ENCODE peak calls at places on chromosomes 16 and 17, in six cellular contexts. X, D, K, W, V and Z are unnamed samples.
A peak's percentile ranks its signal among the peaks of the same experiment; 100 is the strongest.

GRCh38 chr16:17224859-17225258 is 245.9 kb downstream of the XYLT1 start:
- DNase-seq in D (peak; percentile 69), W (no peak), X (no peak), V (no peak), K (peak; percentile 8), Z (peak; percentile 45)

GRCh38 chr16:81641403-81642106 is 137.5 kb upstream of the PLCG2 start:
- DNase-seq in K (no peak), X (no peak), V (no peak), D (no peak), W (no peak), Z (no peak)

GRCh38 chr16:83799336-83799735 is 8.4 kb upstream of the HSBP1 start:
- DNase-seq in D (no peak), W (no peak), K (no peak), V (no peak), X (no peak), Z (no peak)

GRCh38 chr16:81061307-81061640 is 15.8 kb downstream of the C16orf46 start:
- DNase-seq in D (no peak), W (no peak), K (no peak), X (no peak), V (no peak), Z (no peak)

GRCh38 chr17:56727876-56728617 is 105.7 kb downstream of the C17orf67 start:
- DNase-seq in D (no peak), W (no peak), X (no peak), K (no peak), V (no peak), Z (no peak)

GRCh38 chr16:8323153-8323552 is 267.2 kb downstream of the TMEM114 start:
- DNase-seq in W (no peak), K (no peak), V (no peak), X (no peak), D (no peak), Z (no peak)

GRCh38 chr17:77375526-77375916 is 234.8 kb downstream of the SEC14L1 start:
- DNase-seq in W (no peak), D (no peak), V (no peak), X (no peak), K (no peak), Z (no peak)

GRCh38 chr17:78723001-78723796 is 58.9 kb downstream of the CYTH1 start:
- DNase-seq in K (no peak), V (no peak), D (peak; percentile 41), X (no peak), W (no peak), Z (peak; percentile 61)

GRCh38 chr16:47424846-47425245 is 36.0 kb downstream of the ITFG1 start:
- DNase-seq in K (no peak), D (no peak), X (no peak), W (no peak), V (no peak), Z (peak; percentile 78)

GRCh38 chr17:39462644-39463375 is 1.5 kb downstream of the CDK12 start:
- DNase-seq in V (no peak), X (no peak), D (no peak), W (no peak), K (no peak), Z (no peak)

GRCh38 chr16:49048557-49048956 is 233.1 kb downstream of the CBLN1 start:
- DNase-seq in V (no peak), X (no peak), K (no peak), D (peak; percentile 13), W (no peak), Z (no peak)

GRCh38 chr17:79439493-79439892 is 171.4 kb downstream of the RBFOX3 start:
- DNase-seq in K (no peak), D (no peak), X (no peak), V (no peak), W (no peak), Z (no peak)

GRCh38 chr17:61291457-61292311 is 108.0 kb upstream of the TBX2 start:
- DNase-seq in W (no peak), D (peak; percentile 40), K (no peak), X (no peak), V (no peak), Z (no peak)

GRCh38 chr16:13018026-13018425 is 116.6 kb downstream of the SHISA9 start:
- DNase-seq in K (no peak), D (no peak), X (no peak), W (no peak), V (no peak), Z (no peak)

GRCh38 chr16:6957676-6958075 is 375.0 kb upstream of the RBFOX1 start:
- DNase-seq in V (no peak), X (no peak), D (no peak), K (no peak), W (no peak), Z (no peak)

GRCh38 chr17:71438631-71439146 is 682.1 kb upstream of the SOX9 start:
- DNase-seq in V (no peak), D (peak; percentile 76), W (no peak), K (no peak), X (no peak), Z (peak; percentile 86)

GRCh38 chr17:42163696-42164407 is 9.1 kb upstream of the RAB5C start:
- DNase-seq in W (no peak), V (no peak), K (no peak), X (no peak), D (no peak), Z (no peak)

GRCh38 chr16:7236824-7237410 is 95.7 kb upstream of the RBFOX1 start:
- DNase-seq in D (no peak), V (no peak), K (no peak), X (no peak), W (no peak), Z (no peak)

GRCh38 chr16:56677474-56677873 is 4.8 kb upstream of the MT1X start:
- DNase-seq in W (no peak), V (no peak), X (no peak), K (no peak), D (no peak), Z (no peak)

GRCh38 chr16:68548947-68549346 is 9.9 kb downstream of the ZFP90 start:
- DNase-seq in D (no peak), K (no peak), X (no peak), V (peak; percentile 51), W (no peak), Z (no peak)